ENCODE peak calls at places on chromosomes 1 and 21, in eight cellular contexts. One of them, this sample, is unnamed.

GRCh38 chr1:3051270-3052268 is 17.4 kb upstream of the PRDM16 start:
- DNase-seq in CD8-positive, alpha-beta T cell: no peak
- DNase-seq in Peyer's patch: peak; percentile 23
- DNase-seq in CD14-positive monocyte: peak; percentile 40
- DNase-seq in transverse colon: no peak
- DNase-seq in heart right ventricle: no peak
- DNase-seq in GM13976: no peak
- DNase-seq in A549: no peak
- DNase-seq in this sample: peak; percentile 25

GRCh38 chr1:153578490-153578889 is 12.8 kb upstream of the S100A2 start:
- DNase-seq in CD8-positive, alpha-beta T cell: no peak
- DNase-seq in Peyer's patch: no peak
- DNase-seq in CD14-positive monocyte: no peak
- DNase-seq in transverse colon: no peak
- DNase-seq in heart right ventricle: no peak
- DNase-seq in GM13976: no peak
- DNase-seq in A549: no peak
- DNase-seq in this sample: no peak

GRCh38 chr1:28370220-28371010 is 875 bp downstream of the PHACTR4 start:
- DNase-seq in CD8-positive, alpha-beta T cell: peak; percentile 2
- DNase-seq in Peyer's patch: peak; percentile 53
- DNase-seq in CD14-positive monocyte: no peak
- DNase-seq in transverse colon: peak; percentile 34
- DNase-seq in heart right ventricle: peak; percentile 16
- DNase-seq in GM13976: peak; percentile 63
- DNase-seq in A549: peak; percentile 47
- DNase-seq in this sample: peak; percentile 45

GRCh38 chr21:15604424-15604823 is 125.4 kb upstream of the USP25 start:
- DNase-seq in CD8-positive, alpha-beta T cell: no peak
- DNase-seq in Peyer's patch: no peak
- DNase-seq in CD14-positive monocyte: no peak
- DNase-seq in transverse colon: no peak
- DNase-seq in heart right ventricle: no peak
- DNase-seq in GM13976: no peak
- DNase-seq in A549: peak; percentile 65
- DNase-seq in this sample: no peak

GRCh38 chr1:179800481-179800880 is 57.4 kb downstream of the FAM163A start:
- DNase-seq in CD8-positive, alpha-beta T cell: no peak
- DNase-seq in Peyer's patch: no peak
- DNase-seq in CD14-positive monocyte: no peak
- DNase-seq in transverse colon: no peak
- DNase-seq in heart right ventricle: no peak
- DNase-seq in GM13976: no peak
- DNase-seq in A549: no peak
- DNase-seq in this sample: no peak

GRCh38 chr1:16979475-16980327 is 719 bp downstream of the MFAP2 start:
- DNase-seq in CD8-positive, alpha-beta T cell: no peak
- DNase-seq in Peyer's patch: no peak
- DNase-seq in CD14-positive monocyte: no peak
- DNase-seq in transverse colon: no peak
- DNase-seq in heart right ventricle: no peak
- DNase-seq in GM13976: no peak
- DNase-seq in A549: no peak
- DNase-seq in this sample: no peak

GRCh38 chr1:116284819-116285390 is 88.1 kb upstream of the ATP1A1 start:
- DNase-seq in CD8-positive, alpha-beta T cell: no peak
- DNase-seq in Peyer's patch: no peak
- DNase-seq in CD14-positive monocyte: no peak
- DNase-seq in transverse colon: no peak
- DNase-seq in heart right ventricle: peak; percentile 30
- DNase-seq in GM13976: no peak
- DNase-seq in A549: no peak
- DNase-seq in this sample: no peak

GRCh38 chr1:214282696-214283225 is 1.8 kb downstream of the SMYD2 start:
- DNase-seq in CD8-positive, alpha-beta T cell: no peak
- DNase-seq in Peyer's patch: no peak
- DNase-seq in CD14-positive monocyte: no peak
- DNase-seq in transverse colon: no peak
- DNase-seq in heart right ventricle: no peak
- DNase-seq in GM13976: no peak
- DNase-seq in A549: no peak
- DNase-seq in this sample: no peak

GRCh38 chr1:218585565-218586184 is 240.5 kb downstream of the TGFB2 start:
- DNase-seq in CD8-positive, alpha-beta T cell: no peak
- DNase-seq in Peyer's patch: no peak
- DNase-seq in CD14-positive monocyte: no peak
- DNase-seq in transverse colon: no peak
- DNase-seq in heart right ventricle: peak; percentile 6
- DNase-seq in GM13976: no peak
- DNase-seq in A549: peak; percentile 95
- DNase-seq in this sample: no peak

GRCh38 chr1:164902491-164902890 is 343.5 kb downstream of the PBX1 start:
- DNase-seq in CD8-positive, alpha-beta T cell: no peak
- DNase-seq in Peyer's patch: no peak
- DNase-seq in CD14-positive monocyte: no peak
- DNase-seq in transverse colon: no peak
- DNase-seq in heart right ventricle: no peak
- DNase-seq in GM13976: no peak
- DNase-seq in A549: no peak
- DNase-seq in this sample: no peak

GRCh38 chr1:94237291-94238226 is at the start of gene ARHGAP29:
- DNase-seq in CD8-positive, alpha-beta T cell: peak; percentile 13
- DNase-seq in Peyer's patch: peak; percentile 80
- DNase-seq in CD14-positive monocyte: peak; percentile 50
- DNase-seq in transverse colon: peak; percentile 83
- DNase-seq in heart right ventricle: peak; percentile 87
- DNase-seq in GM13976: peak; percentile 79
- DNase-seq in A549: peak; percentile 79
- DNase-seq in this sample: peak; percentile 92

GRCh38 chr21:26653431-26653830 is 80.3 kb upstream of the CYYR1 start:
- DNase-seq in CD8-positive, alpha-beta T cell: no peak
- DNase-seq in Peyer's patch: no peak
- DNase-seq in CD14-positive monocyte: no peak
- DNase-seq in transverse colon: no peak
- DNase-seq in heart right ventricle: no peak
- DNase-seq in GM13976: no peak
- DNase-seq in A549: no peak
- DNase-seq in this sample: no peak

GRCh38 chr1:112887599-112888303 is 68.2 kb downstream of the SLC16A1 start:
- DNase-seq in CD8-positive, alpha-beta T cell: no peak
- DNase-seq in Peyer's patch: no peak
- DNase-seq in CD14-positive monocyte: no peak
- DNase-seq in transverse colon: no peak
- DNase-seq in heart right ventricle: no peak
- DNase-seq in GM13976: no peak
- DNase-seq in A549: no peak
- DNase-seq in this sample: no peak

GRCh38 chr1:59776960-59777852 is 37.5 kb upstream of the HOOK1 start:
- DNase-seq in CD8-positive, alpha-beta T cell: no peak
- DNase-seq in Peyer's patch: no peak
- DNase-seq in CD14-positive monocyte: no peak
- DNase-seq in transverse colon: no peak
- DNase-seq in heart right ventricle: no peak
- DNase-seq in GM13976: no peak
- DNase-seq in A549: no peak
- DNase-seq in this sample: no peak

GRCh38 chr1:31505884-31506497 is 70.3 kb upstream of the TINAGL1 start:
- DNase-seq in CD8-positive, alpha-beta T cell: no peak
- DNase-seq in Peyer's patch: no peak
- DNase-seq in CD14-positive monocyte: peak; percentile 58
- DNase-seq in transverse colon: no peak
- DNase-seq in heart right ventricle: no peak
- DNase-seq in GM13976: no peak
- DNase-seq in A549: no peak
- DNase-seq in this sample: no peak

GRCh38 chr1:206930210-206930798 is 8.6 kb upstream of the FCMR start:
- DNase-seq in CD8-positive, alpha-beta T cell: no peak
- DNase-seq in Peyer's patch: peak; percentile 93
- DNase-seq in CD14-positive monocyte: peak; percentile 84
- DNase-seq in transverse colon: no peak
- DNase-seq in heart right ventricle: no peak
- DNase-seq in GM13976: peak; percentile 84
- DNase-seq in A549: no peak
- DNase-seq in this sample: no peak

GRCh38 chr21:36753556-36753955 is 54.6 kb downstream of the SIM2 start:
- DNase-seq in CD8-positive, alpha-beta T cell: no peak
- DNase-seq in Peyer's patch: no peak
- DNase-seq in CD14-positive monocyte: no peak
- DNase-seq in transverse colon: no peak
- DNase-seq in heart right ventricle: no peak
- DNase-seq in GM13976: no peak
- DNase-seq in A549: peak; percentile 40
- DNase-seq in this sample: no peak

GRCh38 chr1:44168520-44169098 is 27.2 kb upstream of the KLF18 start:
- DNase-seq in CD8-positive, alpha-beta T cell: no peak
- DNase-seq in Peyer's patch: no peak
- DNase-seq in CD14-positive monocyte: no peak
- DNase-seq in transverse colon: no peak
- DNase-seq in heart right ventricle: no peak
- DNase-seq in GM13976: no peak
- DNase-seq in A549: peak; percentile 6
- DNase-seq in this sample: no peak

GRCh38 chr1:5623399-5623798 is 368.8 kb downstream of the NPHP4 start:
- DNase-seq in CD8-positive, alpha-beta T cell: no peak
- DNase-seq in Peyer's patch: no peak
- DNase-seq in CD14-positive monocyte: no peak
- DNase-seq in transverse colon: no peak
- DNase-seq in heart right ventricle: no peak
- DNase-seq in GM13976: no peak
- DNase-seq in A549: no peak
- DNase-seq in this sample: no peak

GRCh38 chr1:59354754-59355337 is 58.0 kb downstream of the FGGY start:
- DNase-seq in CD8-positive, alpha-beta T cell: no peak
- DNase-seq in Peyer's patch: no peak
- DNase-seq in CD14-positive monocyte: no peak
- DNase-seq in transverse colon: no peak
- DNase-seq in heart right ventricle: peak; percentile 37
- DNase-seq in GM13976: peak; percentile 37
- DNase-seq in A549: no peak
- DNase-seq in this sample: no peak

GRCh38 chr1:119358661-119359060 is 9.9 kb upstream of the HAO2 start:
- DNase-seq in CD8-positive, alpha-beta T cell: no peak
- DNase-seq in Peyer's patch: no peak
- DNase-seq in CD14-positive monocyte: no peak
- DNase-seq in transverse colon: no peak
- DNase-seq in heart right ventricle: no peak
- DNase-seq in GM13976: no peak
- DNase-seq in A549: no peak
- DNase-seq in this sample: no peak
- TF ChIP-seq CTCF in CD8-positive, alpha-beta T cell: no peak
- TF ChIP-seq CTCF in Peyer's patch: no peak
- TF ChIP-seq CTCF in CD14-positive monocyte: no peak
- TF ChIP-seq CTCF in transverse colon: no peak
- TF ChIP-seq CTCF in heart right ventricle: no peak
- TF ChIP-seq CTCF in GM13976: no peak
- TF ChIP-seq CTCF in A549: no peak
- TF ChIP-seq CTCF in this sample: no peak

DNA sequence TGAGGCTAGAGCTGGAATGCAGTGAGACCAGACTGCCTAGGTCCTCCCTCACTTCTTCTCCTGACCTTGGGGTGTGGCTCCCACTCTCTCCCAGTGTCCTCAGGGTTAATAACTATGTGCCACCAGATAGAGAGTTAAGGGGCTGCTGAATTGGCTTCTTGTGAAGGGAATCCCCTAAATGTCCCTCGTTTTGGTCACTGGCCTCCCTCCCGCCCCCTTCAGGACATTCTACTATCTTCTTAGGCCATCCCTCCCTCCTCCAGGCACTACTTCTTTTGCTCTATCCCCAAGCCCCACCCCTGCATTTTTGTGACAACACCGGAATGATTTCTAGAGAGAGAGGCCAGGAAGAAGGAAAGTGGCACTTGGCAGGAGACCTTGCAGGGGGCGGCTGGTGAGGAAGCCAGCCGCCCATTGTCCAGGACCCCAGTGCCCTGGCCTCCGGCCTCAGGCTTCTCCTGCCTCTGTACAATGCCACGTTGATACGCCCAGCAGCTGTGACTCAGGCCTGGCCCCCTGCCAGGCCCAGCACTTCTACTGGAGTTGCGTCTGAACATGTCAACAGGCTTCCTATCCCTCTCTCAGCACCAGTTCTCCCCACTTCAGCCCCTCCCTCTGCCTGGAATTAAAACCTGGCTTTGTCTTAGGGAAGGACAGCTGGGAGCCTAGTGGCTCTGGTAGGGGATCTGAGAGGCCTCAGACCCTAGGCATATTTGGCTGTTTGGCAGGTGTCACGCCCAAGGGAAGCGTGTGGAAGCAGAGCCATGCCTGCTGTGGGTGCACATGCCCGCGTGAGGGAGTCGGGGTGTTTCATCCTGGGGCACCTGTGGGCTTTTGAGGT is 9.1 kb downstream of the LMNA start:
- DNase-seq in CD8-positive, alpha-beta T cell: peak; percentile 60
- DNase-seq in Peyer's patch: peak; percentile 94
- DNase-seq in CD14-positive monocyte: peak; percentile 95
- DNase-seq in transverse colon: peak; percentile 95
- DNase-seq in heart right ventricle: peak; percentile 96
- DNase-seq in GM13976: no peak
- DNase-seq in A549: peak; percentile 95
- DNase-seq in this sample: peak; percentile 71
- TF ChIP-seq CTCF in CD8-positive, alpha-beta T cell: no peak
- TF ChIP-seq CTCF in Peyer's patch: peak; percentile 20
- TF ChIP-seq CTCF in CD14-positive monocyte: peak; percentile 62
- TF ChIP-seq CTCF in transverse colon: peak; percentile 28
- TF ChIP-seq CTCF in heart right ventricle: peak; percentile 29
- TF ChIP-seq CTCF in GM13976: no peak
- TF ChIP-seq CTCF in A549: peak; percentile 49
- TF ChIP-seq CTCF in this sample: no peak

GRCh38 chr1:106502659-106503058 is 553.8 kb upstream of the PRMT6 start:
- DNase-seq in CD8-positive, alpha-beta T cell: no peak
- DNase-seq in Peyer's patch: no peak
- DNase-seq in CD14-positive monocyte: no peak
- DNase-seq in transverse colon: no peak
- DNase-seq in heart right ventricle: no peak
- DNase-seq in GM13976: no peak
- DNase-seq in A549: no peak
- DNase-seq in this sample: no peak
- TF ChIP-seq CTCF in CD8-positive, alpha-beta T cell: no peak
- TF ChIP-seq CTCF in Peyer's patch: no peak
- TF ChIP-seq CTCF in CD14-positive monocyte: no peak
- TF ChIP-seq CTCF in transverse colon: no peak
- TF ChIP-seq CTCF in heart right ventricle: no peak
- TF ChIP-seq CTCF in GM13976: no peak
- TF ChIP-seq CTCF in A549: no peak
- TF ChIP-seq CTCF in this sample: no peak

GRCh38 chr1:160806109-160806665 is 10.2 kb downstream of the LY9 start:
- DNase-seq in CD8-positive, alpha-beta T cell: no peak
- DNase-seq in Peyer's patch: no peak
- DNase-seq in CD14-positive monocyte: no peak
- DNase-seq in transverse colon: no peak
- DNase-seq in heart right ventricle: no peak
- DNase-seq in GM13976: no peak
- DNase-seq in A549: no peak
- DNase-seq in this sample: no peak
- TF ChIP-seq CTCF in CD8-positive, alpha-beta T cell: no peak
- TF ChIP-seq CTCF in Peyer's patch: no peak
- TF ChIP-seq CTCF in CD14-positive monocyte: no peak
- TF ChIP-seq CTCF in transverse colon: no peak
- TF ChIP-seq CTCF in heart right ventricle: no peak
- TF ChIP-seq CTCF in GM13976: no peak
- TF ChIP-seq CTCF in A549: no peak
- TF ChIP-seq CTCF in this sample: no peak

GRCh38 chr21:44800103-44800502 is 1.5 kb downstream of the UBE2G2 start:
- DNase-seq in CD8-positive, alpha-beta T cell: no peak
- DNase-seq in Peyer's patch: peak; percentile 63
- DNase-seq in CD14-positive monocyte: no peak
- DNase-seq in transverse colon: no peak
- DNase-seq in heart right ventricle: peak; percentile 34
- DNase-seq in GM13976: no peak
- DNase-seq in A549: peak; percentile 43
- DNase-seq in this sample: no peak
- TF ChIP-seq CTCF in CD8-positive, alpha-beta T cell: no peak
- TF ChIP-seq CTCF in Peyer's patch: peak; percentile 50
- TF ChIP-seq CTCF in CD14-positive monocyte: no peak
- TF ChIP-seq CTCF in transverse colon: peak; percentile 43
- TF ChIP-seq CTCF in heart right ventricle: peak; percentile 39
- TF ChIP-seq CTCF in GM13976: no peak
- TF ChIP-seq CTCF in A549: peak; percentile 21
- TF ChIP-seq CTCF in this sample: peak; percentile 32

This sample was measured in mesothelial cell of epicardium.